ENCODE peak calls at places on chromosomes 6 and 20, in seven cellular contexts. O is fibroblast of the conjunctiva, Z is WERI-Rb-1, Y is DMS 273 treated with DMSO at 0.1 percent for 48 hours, B is T1000, U is EL, I is GM04504. R is an unnamed sample.

GRCh38 chr6:134345780-134346179 is 27.9 kb upstream of the SGK1 start:
- DNase-seq in I (no peak), Y (no peak), Z (no peak), O (no peak), B (no peak), U (no peak), R (no peak)

GRCh38 chr20:50373674-50374286 is 136.4 kb upstream of the PTPN1 start:
- DNase-seq in Z (no peak), I (no peak), O (no peak), U (peak), B (peak), Y (no peak), R (no peak)

GRCh38 chr6:46440133-46440532 is 51.1 kb downstream of the RCAN2 start:
- DNase-seq in U (peak), B (no peak), I (peak), O (peak), Z (no peak), Y (no peak), R (no peak)

GRCh38 chr20:2042400-2042799 is 48.5 kb upstream of the PDYN start:
- DNase-seq in Y (no peak), O (no peak), Z (no peak), U (peak), I (peak), B (no peak), R (no peak)

GRCh38 chr6:164612731-164613130 is 696.7 kb downstream of the C6orf118 start:
- DNase-seq in I (no peak), O (no peak), Z (peak), Y (no peak), B (no peak), U (no peak), R (no peak)

GRCh38 chr6:118644007-118644406 is 7.4 kb downstream of the CEP85L start:
- DNase-seq in O (no peak), Z (no peak), I (no peak), Y (no peak), B (no peak), U (peak), R (no peak)

GRCh38 chr20:57166568-57167291 is 99.7 kb downstream of the BMP7 start:
- DNase-seq in Y (no peak), B (no peak), Z (no peak), U (peak), O (no peak), I (no peak), R (no peak)

GRCh38 chr20:33551778-33552177 is 61.9 kb downstream of the CBFA2T2 start:
- DNase-seq in O (no peak), I (no peak), B (no peak), U (no peak), Y (no peak), Z (no peak), R (peak)

GRCh38 chr6:92989656-92990055 is 429.7 kb downstream of the EPHA7 start:
- DNase-seq in U (no peak), Z (no peak), Y (no peak), O (no peak), I (no peak), B (no peak), R (no peak)

GRCh38 chr6:160462551-160463109 is 114.5 kb downstream of the SLC22A3 start:
- DNase-seq in B (no peak), O (peak), U (peak), Y (no peak), Z (no peak), I (peak), R (no peak)

GRCh38 chr6:146917979-146918378 is 286.2 kb upstream of the STXBP5 start:
- DNase-seq in B (no peak), U (no peak), Y (no peak), O (no peak), I (no peak), Z (no peak), R (no peak)

GRCh38 chr20:18805881-18806280 is 7.7 kb upstream of the SCP2D1 start:
- DNase-seq in Y (no peak), B (no peak), I (peak), Z (peak), U (peak), O (no peak), R (no peak)

GRCh38 chr20:6495907-6496306 is 271.6 kb upstream of the BMP2 start:
- DNase-seq in U (no peak), Y (no peak), I (no peak), Z (no peak), O (no peak), B (no peak), R (no peak)

GRCh38 chr6:17583811-17584210 is 16.3 kb upstream of the FAM8A1 start:
- DNase-seq in Z (no peak), U (peak), O (no peak), Y (no peak), B (no peak), I (no peak), R (no peak)

GRCh38 chr6:135393289-135393688 is 104.3 kb downstream of the AHI1 start:
- DNase-seq in B (no peak), U (no peak), I (no peak), Z (no peak), O (no peak), Y (no peak), R (no peak)

GRCh38 chr20:962223-962622 is 39.9 kb downstream of the RSPO4 start:
- DNase-seq in B (no peak), Y (no peak), O (no peak), Z (no peak), I (no peak), U (no peak), R (no peak)

GRCh38 chr20:38454556-38455473 is 17.8 kb upstream of the RALGAPB start:
- DNase-seq in B (no peak), O (no peak), Y (no peak), Z (no peak), U (no peak), I (no peak), R (no peak)

GRCh38 chr20:46688151-46689081 is 828 bp downstream of the TP53RK start:
- DNase-seq in U (peak), Z (no peak), I (no peak), O (no peak), B (no peak), Y (no peak), R (no peak)

GRCh38 chr6:52839124-52840055 is 1.2 kb downstream of the GSTA5 start:
- DNase-seq in I (peak), Y (no peak), O (peak), B (peak), Z (peak), U (peak), R (peak)

R was measured in NCI-H2171.